ENCODE peak calls at places on chromosomes 12 and 14, in five cellular contexts. E is WTC11, Y is HepG2, U is GM12878, X is H1. Q is an unnamed sample.

GRCh38 chr12:93441111-93441616 is 583 bp downstream of the UBE2N start:
- DNase-seq in E (peak), Y (no peak), U (no peak), X (no peak), Q (no peak)

GRCh38 chr14:51400142-51400541 is 160.1 kb downstream of the TMX1 start:
- DNase-seq in E (no peak), Y (no peak), U (no peak), X (no peak), Q (no peak)

GRCh38 chr12:117679776-117680175 is 289.0 kb downstream of the KSR2 start:
- DNase-seq in E (no peak), Y (no peak), U (no peak), X (no peak), Q (no peak)

GRCh38 chr14:93648440-93649168 is 139.7 kb downstream of the PRIMA1 start:
- DNase-seq in E (peak), Y (peak), U (no peak), X (no peak), Q (no peak)

GRCh38 chr14:90518075-90518940 is 121.5 kb downstream of the CALM1 start:
- DNase-seq in E (no peak), Y (no peak), U (no peak), X (no peak), Q (no peak)

GRCh38 chr14:67694791-67695393 is 672 bp downstream of the RDH11 start:
- DNase-seq in E (peak), Y (peak), U (peak), X (peak), Q (peak)

GRCh38 chr14:22896760-22897159 is 13.7 kb downstream of the REM2 start:
- DNase-seq in E (no peak), Y (no peak), U (no peak), X (no peak), Q (no peak)

GRCh38 chr12:62400135-62400534 is 66.5 kb upstream of the MON2 start:
- DNase-seq in E (no peak), Y (no peak), U (no peak), X (no peak), Q (no peak)

DNA sequence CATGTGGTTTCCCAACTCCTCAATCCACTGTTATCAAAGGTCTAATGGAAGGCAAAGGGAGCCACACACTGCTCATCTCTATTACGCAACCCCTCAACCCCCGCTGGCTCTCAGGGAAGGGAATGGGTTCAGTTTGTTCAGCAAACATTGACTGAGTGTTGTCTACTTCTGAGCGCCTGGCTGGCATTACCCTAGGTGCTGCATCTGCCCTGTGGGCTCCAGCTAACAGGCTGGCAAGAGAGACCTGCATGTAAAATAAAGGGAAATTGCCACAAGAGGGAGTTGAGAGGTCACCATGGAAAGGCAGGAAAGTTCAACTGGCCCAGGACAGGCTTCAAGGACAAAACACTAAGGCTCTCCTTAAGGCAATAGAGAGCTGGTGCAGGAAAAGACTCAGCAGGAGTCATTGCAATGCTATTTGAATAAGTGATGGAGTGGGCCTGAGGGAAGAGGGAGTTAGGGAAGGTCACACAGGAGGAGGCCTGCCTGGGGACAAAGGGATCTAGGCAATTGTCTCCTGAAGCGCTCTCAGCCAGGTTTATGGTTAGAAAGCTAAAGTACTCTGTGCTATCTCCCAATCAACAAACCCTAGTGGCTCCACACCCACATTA is 5.5 kb upstream of the ZNF740 start:
- DNase-seq in E (peak), Y (peak), U (no peak), X (no peak), Q (peak)
- TF ChIP-seq CREB1 in E (no peak), Y (no peak), U (no peak), X (no peak), Q (no peak)

DNA sequence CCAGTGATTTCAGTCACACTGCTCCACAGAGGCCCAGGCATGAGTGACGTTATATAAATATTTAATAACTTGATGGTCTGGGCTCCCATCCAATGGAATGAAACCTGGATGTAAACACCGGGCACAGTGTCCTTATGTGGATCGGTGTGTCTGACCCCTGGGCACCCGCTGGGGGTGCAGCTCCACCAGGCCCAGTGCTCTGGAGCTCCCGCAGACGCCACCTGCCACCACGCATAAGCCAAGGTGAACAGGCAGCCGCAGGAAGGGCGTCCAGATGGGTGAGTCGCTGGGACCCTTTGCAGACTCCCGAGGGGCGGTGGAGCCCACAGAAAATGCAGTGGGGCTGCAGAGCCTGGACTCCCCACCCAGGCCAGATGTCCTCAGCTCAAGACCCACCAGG is 121.6 kb downstream of the SCARB1 start:
- DNase-seq in E (no peak), Y (no peak), U (no peak), X (no peak), Q (no peak)
- TF ChIP-seq SP1 in E (no peak), Y (no peak), U (no peak), X (no peak), Q (no peak)

GRCh38 chr12:65593206-65593833 is 231.0 kb upstream of the HMGA2 start:
- DNase-seq in E (no peak), Y (no peak), U (no peak), X (no peak), Q (no peak)
- TF ChIP-seq CREB1 in E (no peak), Y (no peak), U (no peak), X (no peak), Q (no peak)

DNA sequence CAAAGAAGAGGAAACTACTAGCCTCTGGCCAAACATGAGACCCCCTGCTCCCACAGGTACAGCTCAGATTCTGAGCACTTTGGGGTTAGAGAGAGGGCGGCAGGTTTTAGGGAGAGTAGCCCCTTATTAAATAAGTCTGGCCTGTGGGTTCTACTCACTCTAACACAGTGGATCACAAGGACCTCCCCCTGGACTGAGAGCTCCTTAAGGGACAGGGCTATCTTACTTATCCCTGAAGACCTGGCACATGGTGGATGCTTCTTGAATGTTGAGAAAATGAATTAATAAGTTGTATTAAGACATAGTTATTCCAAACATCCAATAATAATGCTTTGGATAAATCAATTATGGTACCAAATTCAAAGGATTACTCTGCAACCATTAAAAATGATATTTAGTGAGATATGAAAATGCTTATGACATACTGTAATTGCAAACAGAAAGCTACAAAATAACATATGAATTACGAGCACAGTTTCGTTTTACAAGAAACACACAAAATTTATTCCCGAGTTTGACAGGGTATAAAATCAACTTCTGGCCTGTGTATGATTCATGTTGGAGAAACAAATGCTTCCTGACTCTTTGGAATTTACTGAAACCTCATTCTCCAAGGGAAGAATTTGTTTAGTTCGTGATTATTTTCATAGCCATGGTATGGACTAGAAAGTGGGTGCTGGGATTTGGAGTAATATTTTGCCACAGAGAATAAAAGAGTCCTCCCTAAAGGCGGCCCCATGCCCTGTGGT is 59.3 kb upstream of the BDKRB2 start:
- DNase-seq in E (no peak), Y (no peak), U (no peak), X (peak), Q (no peak)
- TF ChIP-seq SP1 in E (no peak), Y (no peak), U (no peak), X (no peak), Q (no peak)

GRCh38 chr12:113514602-113515001 is 42.9 kb upstream of the LHX5 start:
- DNase-seq in E (no peak), Y (no peak), U (no peak), X (no peak), Q (no peak)
- TF ChIP-seq CREB1 in E (no peak), Y (no peak), U (no peak), X (no peak), Q (no peak)

GRCh38 chr14:63245893-63246292 is 41.6 kb downstream of the RHOJ start:
- DNase-seq in E (no peak), Y (no peak), U (no peak), X (no peak), Q (no peak)

GRCh38 chr14:63248211-63248610 is 44.0 kb downstream of the RHOJ start:
- DNase-seq in E (no peak), Y (no peak), U (no peak), X (no peak), Q (no peak)

GRCh38 chr14:63243646-63244045 is 39.4 kb downstream of the RHOJ start:
- DNase-seq in E (no peak), Y (no peak), U (no peak), X (no peak), Q (no peak)

GRCh38 chr14:63249112-63249511 is 44.9 kb downstream of the RHOJ start:
- DNase-seq in E (no peak), Y (no peak), U (no peak), X (no peak), Q (no peak)
- TF ChIP-seq SP1 in E (no peak), Y (no peak), U (no peak), X (no peak), Q (no peak)

GRCh38 chr14:88264116-88264515 is 59.0 kb downstream of the KCNK10 start:
- DNase-seq in E (no peak), Y (no peak), U (no peak), X (no peak), Q (no peak)
- TF ChIP-seq CREB1 in E (no peak), Y (no peak), U (no peak), X (no peak), Q (no peak)

GRCh38 chr12:50087995-50088394 is 2.9 kb downstream of the SMARCD1 start:
- DNase-seq in E (no peak), Y (peak), U (no peak), X (no peak), Q (no peak)

GRCh38 chr12:50089730-50090129 is 4.6 kb downstream of the SMARCD1 start:
- DNase-seq in E (no peak), Y (no peak), U (no peak), X (no peak), Q (no peak)

GRCh38 chr12:50090391-50090790 is 5.2 kb downstream of the SMARCD1 start:
- DNase-seq in E (no peak), Y (no peak), U (no peak), X (no peak), Q (no peak)

GRCh38 chr12:50087159-50087558 is 2.0 kb downstream of the SMARCD1 start:
- DNase-seq in E (no peak), Y (no peak), U (no peak), X (no peak), Q (no peak)

GRCh38 chr12:50088577-50089335 is 3.6 kb downstream of the SMARCD1 start:
- DNase-seq in E (peak), Y (peak), U (peak), X (no peak), Q (peak)
- TF ChIP-seq SP1 in E (no peak), Y (no peak), U (no peak), X (no peak), Q (no peak)

GRCh38 chr14:20743556-20743955 is 2.1 kb upstream of the EDDM3A start:
- DNase-seq in E (no peak), Y (no peak), U (no peak), X (no peak), Q (no peak)
- TF ChIP-seq CREB1 in E (no peak), Y (no peak), U (no peak), X (no peak), Q (no peak)

GRCh38 chr14:45253754-45254300 is 825 bp upstream of the MIS18BP1 start:
- DNase-seq in E (no peak), Y (no peak), U (no peak), X (no peak), Q (no peak)
- TF ChIP-seq SP1 in E (no peak), Y (no peak), U (no peak), X (no peak), Q (no peak)